ENCODE peak calls at places on chromosomes 12 and 14, in seven cellular contexts. Z is fibroblast of lung; O is neuronal stem cell; A is A549; B is Panc1; N is endothelial cell of umbilical vein; Y is naive thymus-derived CD4-positive, alpha-beta T cell. Q is an unnamed sample.

GRCh38 chr12:121613424-121613823 is 12.9 kb upstream of the ORAI1 start:
- DNase-seq in Z (no peak), A (no peak), O (no peak), Y (no peak), N (no peak), B (no peak), Q (no peak)

GRCh38 chr12:110796952-110797351 is 49.8 kb upstream of the CCDC63 start:
- DNase-seq in A (no peak), N (no peak), O (no peak), Z (no peak), Y (no peak), B (no peak), Q (no peak)

GRCh38 chr12:20492251-20492728 is 124.0 kb downstream of the PDE3A start:
- DNase-seq in B (peak; percentile 1), O (no peak), Y (no peak), N (peak; percentile 75), A (peak; percentile 21), Z (peak; percentile 25), Q (no peak)

GRCh38 chr12:96810477-96810876 is 96.6 kb upstream of the NEDD1 start:
- DNase-seq in B (no peak), Z (no peak), N (peak; percentile 43), A (no peak), Y (no peak), O (no peak), Q (no peak)

GRCh38 chr14:103257211-103257962 is 76.7 kb upstream of the EIF5 start:
- DNase-seq in Y (no peak), Z (peak; percentile 15), B (no peak), N (no peak), A (no peak), O (no peak), Q (no peak)

GRCh38 chr12:131116437-131117117 is 162.9 kb downstream of the ADGRD1 start:
- DNase-seq in A (peak; percentile 45), N (no peak), Y (no peak), O (no peak), Z (peak; percentile 15), B (no peak), Q (no peak)

GRCh38 chr12:46660276-46660675 is 165.5 kb downstream of the SLC38A4 start:
- DNase-seq in O (no peak), A (no peak), Y (no peak), Z (peak; percentile 56), B (no peak), N (peak; percentile 52), Q (no peak)

GRCh38 chr12:131287938-131288797 is 334.5 kb downstream of the ADGRD1 start:
- DNase-seq in Y (no peak), Z (no peak), N (no peak), O (no peak), A (no peak), B (no peak), Q (no peak)

GRCh38 chr14:99995700-99996356 is 69.4 kb upstream of the EVL start:
- DNase-seq in Y (peak; percentile 48), A (peak; percentile 77), B (peak; percentile 36), N (peak; percentile 53), O (no peak), Z (peak; percentile 56), Q (no peak)

GRCh38 chr12:107429006-107429698 is 256.4 kb upstream of the PWP1 start:
- DNase-seq in A (no peak), B (no peak), Y (no peak), O (no peak), N (no peak), Z (no peak), Q (no peak)

DNA sequence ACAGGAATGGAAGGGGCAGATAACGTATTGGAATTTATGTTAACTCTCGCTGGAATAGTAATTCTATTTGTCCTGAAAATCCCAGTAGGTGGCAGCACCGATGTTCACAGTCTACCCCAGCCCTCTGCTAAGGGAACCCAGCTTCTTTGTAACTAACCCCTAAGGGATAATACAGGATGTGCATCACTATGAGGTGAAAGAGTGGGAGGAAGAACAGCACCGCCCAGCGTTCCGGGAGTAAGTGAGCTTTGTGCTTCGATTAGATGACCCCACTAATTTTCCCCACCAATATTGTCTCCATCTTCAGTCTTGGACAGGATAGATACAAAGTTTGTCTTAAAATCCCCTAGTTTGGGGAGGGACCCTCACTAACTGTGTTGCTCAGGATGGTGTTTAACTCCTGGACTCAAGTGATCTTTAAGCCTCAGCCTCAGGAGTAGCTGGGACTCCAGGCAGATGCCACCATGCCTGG is 2.7 kb downstream of the SLC2A3 start:
- DNase-seq in Z (peak; percentile 97), B (peak; percentile 42), N (peak; percentile 93), O (peak; percentile 74), A (peak; percentile 90), Y (peak; percentile 83), Q (peak; percentile 87)
- H3K4me3 ChIP-seq in Z (peak overlapping the region; percentile 85), B (no peak overlapping the region), N (no peak overlapping the region), O (peak overlapping the region; percentile 48), A (peak overlapping the region; percentile 51), Y (peak overlapping the region; percentile 98), Q (peak overlapping the region; percentile 90)

GRCh38 chr12:9751204-9752144 is 9.2 kb downstream of the CD69 start:
- DNase-seq in O (no peak), A (peak; percentile 36), N (peak; percentile 63), Z (no peak), B (no peak), Y (peak; percentile 76), Q (no peak)
- H3K4me3 ChIP-seq in O (no peak overlapping the region), A (peak overlapping the region; percentile 16), N (no peak overlapping the region), Z (no peak overlapping the region), B (no peak overlapping the region), Y (no peak overlapping the region), Q (no peak overlapping the region)

GRCh38 chr14:97299661-97300060 is 502.5 kb downstream of the VRK1 start:
- DNase-seq in N (no peak), B (no peak), O (no peak), Y (no peak), Z (no peak), A (no peak), Q (no peak)
- H3K4me3 ChIP-seq in N (no peak overlapping the region), B (no peak overlapping the region), O (no peak overlapping the region), Y (no peak overlapping the region), Z (no peak overlapping the region), A (no peak overlapping the region), Q (no peak overlapping the region)

GRCh38 chr12:93234641-93235040 is 143.1 kb upstream of the NUDT4 start:
- DNase-seq in A (no peak), O (no peak), B (no peak), N (peak; percentile 89), Z (no peak), Y (no peak), Q (no peak)
- H3K4me3 ChIP-seq in A (no peak overlapping the region), O (no peak overlapping the region), B (no peak overlapping the region), N (no peak overlapping the region), Z (no peak overlapping the region), Y (no peak overlapping the region), Q (no peak overlapping the region)

DNA sequence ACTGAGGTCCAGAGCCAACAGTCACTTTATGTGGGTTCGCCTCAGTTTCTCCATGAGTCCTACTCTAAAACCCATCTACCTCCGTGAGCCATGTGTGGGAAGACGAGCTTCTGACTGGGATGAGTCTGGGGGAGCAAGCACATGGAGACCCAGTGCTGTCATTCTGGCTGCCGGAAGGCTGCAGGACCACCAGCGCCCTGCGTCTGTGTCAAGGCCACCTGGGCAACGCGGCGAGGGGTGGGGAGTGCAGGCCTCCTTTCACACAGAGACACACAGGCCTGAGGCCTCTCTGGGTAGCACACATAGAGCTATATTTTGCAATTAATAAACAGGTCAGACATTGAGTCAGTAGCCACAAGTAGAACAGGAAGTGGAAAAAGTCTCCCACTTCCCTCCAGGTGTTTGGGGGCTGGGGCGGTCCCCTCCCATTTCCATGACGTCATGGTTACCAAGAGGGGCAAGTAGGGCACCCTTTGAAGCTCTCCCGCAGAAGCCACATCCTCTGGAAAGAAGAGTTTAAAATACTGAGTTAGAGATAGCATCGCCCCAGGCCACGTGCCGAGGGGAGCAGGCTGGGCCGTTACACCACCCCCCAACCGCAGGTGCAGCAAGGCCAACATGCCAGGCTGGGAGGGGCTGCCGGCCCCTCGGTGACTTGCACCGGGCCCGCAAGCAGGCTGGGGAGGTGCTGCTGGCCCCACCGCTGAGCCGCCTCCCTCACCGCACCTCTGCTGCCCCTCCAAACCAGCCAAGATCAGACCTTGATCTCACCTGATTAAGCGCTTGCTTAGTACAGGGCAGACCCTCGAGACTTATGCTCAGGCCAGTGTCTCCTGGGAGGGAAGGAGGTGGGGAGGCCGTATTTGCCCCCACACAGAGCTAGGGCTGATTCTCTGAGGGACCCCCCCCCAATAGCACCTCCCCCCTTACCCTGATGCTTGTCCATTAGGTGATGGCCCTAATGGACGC is 32.7 kb downstream of the DAD1 start:
- DNase-seq in A (no peak), N (peak; percentile 52), O (no peak), Y (peak; percentile 100), B (no peak), Z (peak; percentile 65), Q (no peak)
- H3K4me3 ChIP-seq in A (no peak overlapping the region), N (no peak overlapping the region), O (no peak overlapping the region), Y (peak overlapping the region; percentile 65), B (no peak overlapping the region), Z (no peak overlapping the region), Q (no peak overlapping the region)

DNA sequence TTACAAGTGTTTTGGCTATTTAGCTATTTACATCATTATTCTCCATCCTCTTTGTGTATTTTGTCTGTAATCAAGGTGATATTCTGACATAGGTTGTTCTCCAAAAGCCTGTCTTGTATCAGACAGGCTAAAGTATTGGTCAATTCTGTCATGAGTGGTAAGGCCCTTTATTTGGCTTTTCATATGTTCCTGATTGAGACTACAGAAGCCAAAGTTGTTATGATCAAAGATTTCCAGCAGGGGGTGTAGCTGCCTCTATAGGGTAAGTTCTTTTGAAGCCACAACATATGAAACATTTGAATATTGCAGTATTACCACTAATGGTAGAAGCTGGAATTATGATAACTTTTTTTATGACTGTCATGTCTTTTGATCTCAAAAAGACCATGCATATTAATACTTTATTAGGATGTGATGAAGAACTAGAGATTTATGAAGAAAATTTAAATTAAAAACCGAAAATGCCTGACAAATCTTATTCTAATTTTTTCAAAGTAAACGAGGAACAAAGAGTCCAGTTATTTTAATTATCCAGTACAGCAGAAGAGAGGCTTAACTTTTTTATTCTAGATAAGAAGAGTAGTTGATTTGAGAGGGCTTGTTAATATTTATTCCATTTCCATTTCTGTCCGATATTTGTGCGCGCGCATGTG is 3.4 kb upstream of the ARHGAP5 start:
- DNase-seq in B (peak; percentile 64), Y (peak; percentile 70), O (peak; percentile 62), A (peak; percentile 71), Z (peak; percentile 91), N (peak; percentile 85), Q (peak; percentile 43)
- H3K4me3 ChIP-seq in B (no peak overlapping the region), Y (no peak overlapping the region), O (no peak overlapping the region), A (peak overlapping the region; percentile 63), Z (no peak overlapping the region), N (no peak overlapping the region), Q (no peak overlapping the region)